ENCODE peak calls at places on chromosomes 1 and 21, in ten cellular contexts. U is hepatocyte; F is NB4; G is uterus; M is iris pigment epithelial cell; D is stimulated activated CD4-positive, alpha-beta T cell treated with anti-CD3 and anti-CD28 coated beads, Interleukin-2, amount 100 ng/mL, for 24 hours; V is fibroblast of the aortic adventitia; N is NCI-H1930; W is posterior cingulate gyrus; I is ecto neural progenitor cell. Y is an unnamed sample.

GRCh38 chr21:44521928-44522752 is 17.9 kb downstream of the KRTAP10-1 start:
- DNase-seq in N (no peak), D (no peak), W (peak), M (no peak), F (no peak), U (no peak), V (no peak), I (no peak), G (peak), Y (no peak)

GRCh38 chr1:114521396-114522263 is 10.6 kb upstream of the TRIM33 start:
- DNase-seq in I (no peak), F (no peak), G (no peak), W (no peak), V (no peak), M (no peak), N (no peak), U (no peak), D (no peak), Y (peak)

GRCh38 chr1:34404837-34405236 is 228.1 kb downstream of the C1orf94 start:
- DNase-seq in M (no peak), N (no peak), V (no peak), I (no peak), F (no peak), D (no peak), U (no peak), W (no peak), G (no peak), Y (no peak)

GRCh38 chr1:234262754-234263105 is 110.5 kb upstream of the COA6 start:
- DNase-seq in N (no peak), D (no peak), W (no peak), V (no peak), M (peak), F (no peak), I (no peak), G (no peak), U (no peak), Y (no peak)

GRCh38 chr1:41713557-41714327 is 205.0 kb downstream of the HIVEP3 start:
- DNase-seq in W (no peak), D (no peak), U (peak), N (no peak), M (peak), F (no peak), V (peak), I (no peak), G (peak), Y (no peak)

GRCh38 chr1:36300526-36300925 is 5.6 kb upstream of the SH3D21 start:
- DNase-seq in V (no peak), F (no peak), N (no peak), M (peak), W (no peak), G (no peak), I (no peak), D (peak), U (no peak), Y (no peak)

GRCh38 chr21:45403825-45404725 is 890 bp upstream of the COL18A1 start:
- DNase-seq in M (no peak), N (no peak), W (peak), U (peak), F (no peak), V (peak), G (peak), I (no peak), D (no peak), Y (no peak)

GRCh38 chr1:1318131-1318652 is 6.3 kb downstream of the INTS11 start:
- DNase-seq in D (no peak), M (peak), N (no peak), F (no peak), W (peak), U (peak), V (peak), G (peak), I (no peak), Y (no peak)

Y was measured in OCI-M1.